ENCODE peak calls at places on chromosomes 13 and 19, in four cellular contexts. Z, W, F and A are unnamed samples.

GRCh38 chr13:104181526-104182231 is 1115.5 kb upstream of the SLC10A2 start:
- DNase-seq in Z (no peak), W (no peak), F (no peak), A (no peak)

GRCh38 chr13:40228486-40228885 is 438.0 kb downstream of the FOXO1 start:
- DNase-seq in Z (no peak), W (no peak), F (no peak), A (no peak)

GRCh38 chr19:56987184-56987583 is 132.6 kb upstream of the USP29 start:
- DNase-seq in Z (no peak), W (no peak), F (no peak), A (no peak)

GRCh38 chr19:1747285-1748114 is 5.8 kb upstream of the ONECUT3 start:
- DNase-seq in Z (peak; percentile 24), W (no peak), F (peak; percentile 100), A (peak; percentile 99)

GRCh38 chr19:18157465-18158063 is 4.6 kb downstream of the PIK3R2 start:
- DNase-seq in Z (no peak), W (no peak), F (peak; percentile 80), A (peak; percentile 79)

GRCh38 chr13:66585669-66586203 is 644.4 kb downstream of the PCDH9 start:
- DNase-seq in Z (no peak), W (no peak), F (no peak), A (no peak)

GRCh38 chr19:38706792-38707511 is 37.3 kb downstream of the CAPN12 start:
- DNase-seq in Z (no peak), W (no peak), F (no peak), A (no peak)

GRCh38 chr13:25300861-25301346 is 521 bp upstream of the NUP58 start:
- DNase-seq in Z (no peak), W (peak; percentile 67), F (no peak), A (no peak)

GRCh38 chr13:89704040-89704439 is 1643.4 kb upstream of the MIR17HG start:
- DNase-seq in Z (no peak), W (no peak), F (no peak), A (no peak)

GRCh38 chr13:111514646-111515617 is 194.5 kb downstream of the TEX29 start:
- DNase-seq in Z (no peak), W (peak; percentile 19), F (no peak), A (no peak)

GRCh38 chr19:15280915-15281683 is 48.9 kb upstream of the EPHX3 start:
- DNase-seq in Z (no peak), W (peak; percentile 79), F (peak; percentile 91), A (peak; percentile 72)

GRCh38 chr19:58325623-58326022 is 1.2 kb upstream of the ZSCAN22 start:
- DNase-seq in Z (no peak), W (no peak), F (no peak), A (peak; percentile 66)

GRCh38 chr19:50912727-50913716 is 1.8 kb upstream of the KLK4 start:
- DNase-seq in Z (no peak), W (no peak), F (no peak), A (no peak)

GRCh38 chr13:50167224-50167947 is 152.1 kb downstream of the KCNRG start:
- DNase-seq in Z (no peak), W (no peak), F (no peak), A (no peak)

GRCh38 chr13:97134364-97135095 is 87.6 kb upstream of the MBNL2 start:
- DNase-seq in Z (no peak), W (no peak), F (no peak), A (no peak)

GRCh38 chr13:107124129-107124718 is 556.3 kb upstream of the ARGLU1 start:
- DNase-seq in Z (no peak), W (no peak), F (peak; percentile 45), A (no peak)

GRCh38 chr19:47720669-47721068 is 7.4 kb downstream of the EHD2 start:
- DNase-seq in Z (no peak), W (no peak), F (no peak), A (no peak)

GRCh38 chr19:13796301-13797057 is 1.2 kb downstream of the ZSWIM4 start:
- DNase-seq in Z (no peak), W (peak; percentile 77), F (peak; percentile 97), A (peak; percentile 96)

GRCh38 chr13:43240278-43240677 is 216.9 kb downstream of the DNAJC15 start:
- DNase-seq in Z (no peak), W (no peak), F (no peak), A (no peak)

GRCh38 chr19:10927691-10928562 is 512 bp downstream of the YIPF2 start:
- DNase-seq in Z (no peak), W (no peak), F (no peak), A (no peak)